ENCODE peak calls at places on chromosomes 5 and 9, in four cellular contexts. One of them, this sample, is unnamed.
A peak's percentile ranks its signal among the peaks of the same experiment; 100 is the strongest.

GRCh38 chr5:137705106-137705505 is 30.8 kb downstream of the KLHL3 start:
- DNase-seq in NCI-H446: no peak
- DNase-seq in head of caudate nucleus: no peak
- DNase-seq in left ventricle myocardium superior: no peak
- DNase-seq in this sample: no peak

GRCh38 chr9:19201899-19202891 is 28.3 kb upstream of the DENND4C start:
- DNase-seq in NCI-H446: no peak
- DNase-seq in head of caudate nucleus: no peak
- DNase-seq in left ventricle myocardium superior: no peak
- DNase-seq in this sample: no peak

GRCh38 chr9:97382099-97382718 is 29.7 kb upstream of the TDRD7 start:
- DNase-seq in NCI-H446: no peak
- DNase-seq in head of caudate nucleus: no peak
- DNase-seq in left ventricle myocardium superior: no peak
- DNase-seq in this sample: no peak

GRCh38 chr9:5493597-5494511 is 16.5 kb upstream of the PDCD1LG2 start:
- DNase-seq in NCI-H446: peak; percentile 27
- DNase-seq in head of caudate nucleus: peak; percentile 36
- DNase-seq in left ventricle myocardium superior: no peak
- DNase-seq in this sample: peak; percentile 73

GRCh38 chr5:17185776-17186175 is 31.7 kb upstream of the BASP1 start:
- DNase-seq in NCI-H446: peak; percentile 59
- DNase-seq in head of caudate nucleus: no peak
- DNase-seq in left ventricle myocardium superior: peak; percentile 62
- DNase-seq in this sample: no peak

GRCh38 chr5:42360061-42360460 is 63.2 kb upstream of the GHR start:
- DNase-seq in NCI-H446: no peak
- DNase-seq in head of caudate nucleus: no peak
- DNase-seq in left ventricle myocardium superior: no peak
- DNase-seq in this sample: no peak

GRCh38 chr9:4860383-4860782 is 67.6 kb downstream of the RCL1 start:
- DNase-seq in NCI-H446: no peak
- DNase-seq in head of caudate nucleus: no peak
- DNase-seq in left ventricle myocardium superior: no peak
- DNase-seq in this sample: no peak

GRCh38 chr5:125501396-125501795 is 755.0 kb upstream of the ZNF608 start:
- DNase-seq in NCI-H446: no peak
- DNase-seq in head of caudate nucleus: no peak
- DNase-seq in left ventricle myocardium superior: no peak
- DNase-seq in this sample: no peak

GRCh38 chr9:132582786-132583583 is 579 bp downstream of the BARHL1 start:
- DNase-seq in NCI-H446: no peak
- DNase-seq in head of caudate nucleus: no peak
- DNase-seq in left ventricle myocardium superior: peak; percentile 25
- DNase-seq in this sample: peak; percentile 58

GRCh38 chr9:100505564-100506159 is 32.7 kb downstream of the TMEFF1 start:
- DNase-seq in NCI-H446: peak; percentile 7
- DNase-seq in head of caudate nucleus: peak; percentile 84
- DNase-seq in left ventricle myocardium superior: peak; percentile 78
- DNase-seq in this sample: no peak

GRCh38 chr9:134704499-134704898 is 62.9 kb downstream of the COL5A1 start:
- DNase-seq in NCI-H446: no peak
- DNase-seq in head of caudate nucleus: no peak
- DNase-seq in left ventricle myocardium superior: no peak
- DNase-seq in this sample: no peak

GRCh38 chr5:33933723-33934544 is 2.3 kb upstream of the RXFP3 start:
- DNase-seq in NCI-H446: no peak
- DNase-seq in head of caudate nucleus: no peak
- DNase-seq in left ventricle myocardium superior: no peak
- DNase-seq in this sample: no peak

GRCh38 chr5:141330299-141331080 is at the start of gene PCDHGA1:
- DNase-seq in NCI-H446: peak; percentile 40
- DNase-seq in head of caudate nucleus: no peak
- DNase-seq in left ventricle myocardium superior: peak; percentile 58
- DNase-seq in this sample: no peak

GRCh38 chr9:34907044-34907443 is 51.0 kb upstream of the PHF24 start:
- DNase-seq in NCI-H446: no peak
- DNase-seq in head of caudate nucleus: no peak
- DNase-seq in left ventricle myocardium superior: no peak
- DNase-seq in this sample: no peak

GRCh38 chr5:79130781-79131180 is 19.2 kb downstream of the BHMT start:
- DNase-seq in NCI-H446: no peak
- DNase-seq in head of caudate nucleus: no peak
- DNase-seq in left ventricle myocardium superior: no peak
- DNase-seq in this sample: no peak

GRCh38 chr5:1208743-1209551 is 7.6 kb downstream of the SLC6A19 start:
- DNase-seq in NCI-H446: no peak
- DNase-seq in head of caudate nucleus: no peak
- DNase-seq in left ventricle myocardium superior: no peak
- DNase-seq in this sample: no peak

GRCh38 chr9:72029986-72030385 is 30.4 kb downstream of the C9orf57 start:
- DNase-seq in NCI-H446: no peak
- DNase-seq in head of caudate nucleus: no peak
- DNase-seq in left ventricle myocardium superior: no peak
- DNase-seq in this sample: no peak

GRCh38 chr5:135955525-135955924 is 742 bp upstream of the LECT2 start:
- DNase-seq in NCI-H446: no peak
- DNase-seq in head of caudate nucleus: no peak
- DNase-seq in left ventricle myocardium superior: no peak
- DNase-seq in this sample: no peak

This sample was measured in aorta.